ENCODE peak calls at places on chromosomes 1 and 21, in six cellular contexts. D is RWPE2, E is dorsolateral prefrontal cortex, R is IMR-90, Z is astrocyte of the cerebellum, W is tibial nerve. I is an unnamed sample.

GRCh38 chr1:47852006-47852686 is 145.0 kb downstream of the TRABD2B start:
- DNase-seq in D (no peak), Z (no peak), E (no peak), W (no peak), R (no peak), I (no peak)

GRCh38 chr1:244817415-244817894 is 18.0 kb upstream of the COX20 start:
- DNase-seq in R (no peak), D (no peak), E (no peak), W (no peak), Z (no peak), I (no peak)

GRCh38 chr1:243409284-243409683 is 153.4 kb downstream of the SDCCAG8 start:
- DNase-seq in W (no peak), D (no peak), Z (no peak), E (no peak), R (no peak), I (no peak)

GRCh38 chr1:96492236-96492635 is 229.3 kb upstream of the PTBP2 start:
- DNase-seq in R (peak; percentile 72), E (no peak), D (no peak), W (no peak), Z (no peak), I (no peak)

GRCh38 chr1:168136709-168137514 is at the start of gene GPR161:
- DNase-seq in E (peak; percentile 22), Z (no peak), D (peak; percentile 72), R (peak; percentile 36), W (peak; percentile 31), I (no peak)

GRCh38 chr1:108643492-108644333 is 17.2 kb downstream of the HENMT1 start:
- DNase-seq in D (no peak), Z (peak; percentile 72), R (peak; percentile 78), W (peak; percentile 82), E (no peak), I (peak; percentile 32)

GRCh38 chr1:35062518-35063196 is 16.5 kb upstream of the ZMYM1 start:
- DNase-seq in W (no peak), Z (peak; percentile 11), D (no peak), R (peak; percentile 36), E (no peak), I (no peak)

GRCh38 chr1:179762241-179762640 is 19.1 kb downstream of the FAM163A start:
- DNase-seq in W (no peak), D (no peak), Z (no peak), R (no peak), E (no peak), I (no peak)

GRCh38 chr1:41394918-41395598 is 33.8 kb downstream of the FOXO6 start:
- DNase-seq in D (no peak), R (no peak), E (no peak), W (no peak), Z (no peak), I (no peak)

GRCh38 chr1:37846634-37847339 is 12.6 kb downstream of the MTF1 start:
- DNase-seq in E (no peak), Z (no peak), R (no peak), D (no peak), W (no peak), I (no peak)

GRCh38 chr1:161440312-161440894 is 64.9 kb upstream of the FCGR2A start:
- DNase-seq in R (peak; percentile 53), Z (no peak), E (peak; percentile 34), D (no peak), W (no peak), I (no peak)

GRCh38 chr1:151369621-151370048 is 2.9 kb downstream of the SELENBP1 start:
- DNase-seq in W (no peak), R (no peak), Z (no peak), D (no peak), E (no peak), I (no peak)

GRCh38 chr21:44533121-44533890 is 6.7 kb downstream of the KRTAP10-1 start:
- DNase-seq in E (no peak), D (peak; percentile 56), W (no peak), Z (no peak), R (no peak), I (no peak)

GRCh38 chr1:202578001-202578500 is 132.2 kb downstream of the SYT2 start:
- DNase-seq in Z (peak; percentile 32), E (no peak), D (no peak), W (no peak), R (peak; percentile 87), I (no peak)

GRCh38 chr21:39066829-39067785 is 116.1 kb downstream of the PSMG1 start:
- DNase-seq in Z (no peak), W (no peak), E (no peak), D (no peak), R (no peak), I (no peak)

GRCh38 chr1:33624991-33625870 is 152.8 kb downstream of the ZSCAN20 start:
- DNase-seq in Z (no peak), W (no peak), R (no peak), E (no peak), D (no peak), I (no peak)

GRCh38 chr1:27478098-27478497 is 11.9 kb downstream of the WASF2 start:
- DNase-seq in D (no peak), Z (no peak), W (no peak), R (no peak), E (no peak), I (no peak)

GRCh38 chr1:27476222-27476621 is 13.7 kb downstream of the WASF2 start:
- DNase-seq in E (no peak), R (no peak), W (no peak), Z (no peak), D (no peak), I (no peak)

GRCh38 chr1:27483659-27484058 is 6.3 kb downstream of the WASF2 start:
- DNase-seq in R (no peak), D (no peak), E (no peak), W (no peak), Z (no peak), I (no peak)

GRCh38 chr1:27485363-27485762 is 4.6 kb downstream of the WASF2 start:
- DNase-seq in D (no peak), R (no peak), Z (no peak), W (no peak), E (no peak), I (no peak)

DNA sequence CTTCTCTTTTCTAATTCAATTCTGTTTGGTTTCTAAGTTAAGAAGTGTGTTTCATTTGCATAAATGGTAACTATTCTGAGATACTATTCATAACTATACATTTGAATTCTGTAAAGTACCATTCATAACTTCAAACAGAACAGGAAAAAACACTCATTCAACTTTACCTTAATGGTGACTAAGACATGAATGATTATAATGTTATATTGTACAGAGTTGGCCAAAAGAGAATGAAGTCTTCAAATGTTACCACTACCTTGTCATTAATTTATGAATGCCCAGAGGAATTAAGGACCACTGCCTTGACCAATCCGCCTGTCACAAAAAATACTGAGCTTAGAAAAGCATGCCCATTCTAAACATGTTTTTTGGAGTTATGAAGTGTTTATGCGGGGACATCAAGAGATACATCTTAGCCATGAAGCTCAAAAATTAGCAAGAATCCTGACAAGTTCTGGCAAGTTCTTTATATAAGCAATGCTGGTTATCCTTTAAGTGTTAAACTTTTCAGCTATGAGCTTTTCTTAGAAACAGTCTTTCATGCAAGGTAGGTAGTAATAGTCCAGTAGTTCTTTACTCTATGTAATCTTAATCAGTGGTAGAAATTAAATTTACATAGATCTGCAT is 7.9 kb downstream of the WASF2 start:
- DNase-seq in E (no peak), D (no peak), Z (no peak), R (no peak), W (no peak), I (no peak)
- H3K4me3 ChIP-seq in E (no peak overlapping the region), D (no peak overlapping the region), Z (no peak overlapping the region), R (no peak overlapping the region), W (no peak overlapping the region), I (no peak overlapping the region)

DNA sequence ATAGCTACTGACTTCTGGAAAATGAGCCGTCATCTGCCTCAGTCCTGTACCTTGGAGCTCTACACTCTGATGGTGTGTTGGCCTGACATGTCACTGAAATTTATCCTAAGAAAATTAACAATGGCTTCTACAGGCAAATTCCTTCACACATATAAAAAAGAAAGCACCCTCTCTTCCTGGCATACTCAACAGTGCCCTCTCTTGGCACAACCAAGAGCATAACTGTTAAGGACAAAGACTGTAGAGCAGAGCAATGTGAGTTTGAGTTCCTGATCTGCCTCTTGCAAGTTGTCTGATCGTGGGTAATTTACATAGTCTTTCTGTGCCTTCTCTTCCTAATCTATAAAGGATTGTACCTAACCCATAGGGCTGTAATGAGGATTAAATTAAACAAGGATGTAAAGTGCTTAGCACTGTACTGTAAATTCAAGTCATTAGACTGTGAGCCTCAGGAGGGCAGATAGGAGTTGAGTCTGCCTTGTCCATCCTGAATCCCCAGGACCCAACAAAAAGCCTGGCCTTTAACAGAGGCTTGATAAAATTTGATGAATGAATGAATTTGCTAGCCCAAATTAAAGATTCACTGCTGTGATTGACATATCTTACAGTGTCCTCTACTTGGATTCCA is 83.5 kb downstream of the SYF2 start:
- DNase-seq in R (no peak), E (no peak), W (no peak), D (no peak), Z (no peak), I (no peak)
- TF ChIP-seq CTCF in R (peak; percentile 29), E (no peak), W (no peak), D (peak; percentile 14), Z (peak; percentile 8), I (peak; percentile 31)

GRCh38 chr1:53739109-53739681 is at the start of gene GLIS1:
- DNase-seq in Z (peak; percentile 71), R (peak; percentile 82), E (peak; percentile 62), W (peak; percentile 38), D (no peak), I (no peak)

GRCh38 chr1:53738205-53739108 is 507 bp downstream of the GLIS1 start:
- DNase-seq in W (no peak), E (no peak), D (no peak), R (no peak), Z (no peak), I (no peak)

GRCh38 chr1:53737648-53738204 is 1.2 kb downstream of the GLIS1 start:
- DNase-seq in Z (no peak), D (no peak), E (no peak), R (no peak), W (no peak), I (no peak)

GRCh38 chr1:53736290-53736689 is 2.7 kb downstream of the GLIS1 start:
- DNase-seq in R (peak; percentile 78), Z (no peak), W (no peak), E (no peak), D (no peak), I (no peak)

DNA sequence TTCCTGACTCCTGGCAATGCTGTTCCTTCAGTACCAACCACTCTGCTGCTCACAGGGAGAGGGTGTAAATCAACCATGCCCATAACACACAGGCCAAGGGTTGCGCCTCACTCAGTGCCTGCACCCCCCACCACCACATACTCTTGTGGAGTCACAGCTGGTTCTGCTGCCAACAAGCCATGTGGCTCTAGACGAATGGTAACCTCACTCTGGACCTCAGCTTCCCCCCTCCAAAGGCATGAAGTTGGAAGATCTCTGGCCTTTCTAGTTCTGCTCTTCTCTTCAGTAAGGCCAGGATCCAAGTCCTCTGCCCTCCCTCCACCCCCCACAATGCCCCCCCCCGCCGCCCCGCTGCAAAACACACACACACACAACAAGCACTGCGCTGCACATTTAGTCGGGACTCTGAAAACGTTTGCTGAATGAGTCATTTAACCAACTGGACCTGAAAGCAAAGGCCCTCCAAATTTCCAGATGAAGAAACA is 1.7 kb upstream of the GLIS1 start:
- DNase-seq in E (no peak), R (peak; percentile 87), W (no peak), Z (peak; percentile 79), D (no peak), I (no peak)
- H3K4me3 ChIP-seq in E (no peak overlapping the region), R (no peak overlapping the region), W (no peak overlapping the region), Z (peak overlapping the region; percentile 14), D (no peak overlapping the region), I (no peak overlapping the region)

GRCh38 chr1:215710340-215710971 is 143.4 kb downstream of the KCTD3 start:
- DNase-seq in W (no peak), D (no peak), R (peak; percentile 69), Z (peak; percentile 1), E (no peak), I (no peak)
- TF ChIP-seq CTCF in W (peak; percentile 21), D (peak; percentile 37), R (peak; percentile 64), Z (peak; percentile 44), E (peak; percentile 53), I (peak; percentile 61)

GRCh38 chr1:9691108-9691445 is 39.5 kb downstream of the PIK3CD start:
- DNase-seq in E (no peak), W (no peak), Z (no peak), R (peak; percentile 41), D (no peak), I (peak; percentile 66)
- H3K4me3 ChIP-seq in E (no peak overlapping the region), W (no peak overlapping the region), Z (peak overlapping the region; percentile 64), R (no peak overlapping the region), D (no peak overlapping the region), I (no peak overlapping the region)

I was measured in kidney epithelial cell.